ENCODE peak calls at places on chromosomes 7 and 10, in seven cellular contexts. One of them, this sample, is unnamed. For H3K27me3 and H3K4me1, the result is how much of the 10 kb centered on the place peaks cover.

GRCh38 chr7:116579835-116580234 is 55.0 kb downstream of the CAV1 start:
- DNase-seq in spleen: no peak
- DNase-seq in tibial nerve: no peak
- DNase-seq in right cardiac atrium: no peak
- DNase-seq in PC-3: no peak
- DNase-seq in right lobe of liver: no peak
- DNase-seq in mesenchymal stem cell: no peak
- DNase-seq in this sample: no peak

GRCh38 chr7:45681596-45682357 is 107.6 kb downstream of the ADCY1 start:
- DNase-seq in right lobe of liver: no peak
- DNase-seq in mesenchymal stem cell: no peak
- DNase-seq in PC-3: no peak
- DNase-seq in spleen: peak
- DNase-seq in tibial nerve: peak
- DNase-seq in right cardiac atrium: no peak
- DNase-seq in this sample: no peak

GRCh38 chr10:127535802-127536515 is 13.2 kb upstream of the NPS start:
- DNase-seq in right lobe of liver: no peak
- DNase-seq in spleen: no peak
- DNase-seq in tibial nerve: no peak
- DNase-seq in PC-3: no peak
- DNase-seq in mesenchymal stem cell: no peak
- DNase-seq in right cardiac atrium: no peak
- DNase-seq in this sample: no peak

GRCh38 chr10:5692476-5693358 is 8.1 kb downstream of the TASOR2 start:
- DNase-seq in right lobe of liver: peak
- DNase-seq in spleen: peak
- DNase-seq in mesenchymal stem cell: peak
- DNase-seq in tibial nerve: no peak
- DNase-seq in PC-3: no peak
- DNase-seq in right cardiac atrium: peak
- DNase-seq in this sample: no peak

GRCh38 chr10:118621304-118621942 is 26.0 kb upstream of the PRLHR start:
- DNase-seq in right lobe of liver: no peak
- DNase-seq in tibial nerve: no peak
- DNase-seq in right cardiac atrium: no peak
- DNase-seq in PC-3: peak
- DNase-seq in spleen: no peak
- DNase-seq in mesenchymal stem cell: no peak
- DNase-seq in this sample: no peak

GRCh38 chr7:139058963-139059362 is 23.1 kb upstream of the ZC3HAV1L start:
- DNase-seq in right lobe of liver: no peak
- DNase-seq in mesenchymal stem cell: no peak
- DNase-seq in right cardiac atrium: no peak
- DNase-seq in spleen: no peak
- DNase-seq in PC-3: no peak
- DNase-seq in tibial nerve: no peak
- DNase-seq in this sample: no peak

GRCh38 chr7:122200888-122201287 is 56.8 kb upstream of the AASS start:
- DNase-seq in tibial nerve: no peak
- DNase-seq in spleen: no peak
- DNase-seq in mesenchymal stem cell: no peak
- DNase-seq in PC-3: no peak
- DNase-seq in right cardiac atrium: no peak
- DNase-seq in right lobe of liver: no peak
- DNase-seq in this sample: no peak

GRCh38 chr7:96612034-96612433 is 97.6 kb downstream of the SEM1 start:
- DNase-seq in tibial nerve: no peak
- DNase-seq in PC-3: no peak
- DNase-seq in mesenchymal stem cell: no peak
- DNase-seq in right lobe of liver: no peak
- DNase-seq in spleen: no peak
- DNase-seq in right cardiac atrium: no peak
- DNase-seq in this sample: no peak

GRCh38 chr7:65731562-65732035 is 141.3 kb upstream of the VKORC1L1 start:
- DNase-seq in mesenchymal stem cell: peak
- DNase-seq in tibial nerve: no peak
- DNase-seq in right cardiac atrium: no peak
- DNase-seq in spleen: no peak
- DNase-seq in PC-3: no peak
- DNase-seq in right lobe of liver: no peak
- DNase-seq in this sample: no peak

GRCh38 chr7:47627580-47628283 is 45.8 kb upstream of the TNS3 start:
- DNase-seq in mesenchymal stem cell: no peak
- DNase-seq in PC-3: no peak
- DNase-seq in right lobe of liver: no peak
- DNase-seq in tibial nerve: no peak
- DNase-seq in right cardiac atrium: no peak
- DNase-seq in spleen: no peak
- DNase-seq in this sample: no peak

GRCh38 chr10:114239117-114239993 is at the start of gene VWA2:
- DNase-seq in mesenchymal stem cell: no peak
- DNase-seq in right cardiac atrium: peak
- DNase-seq in right lobe of liver: peak
- DNase-seq in PC-3: no peak
- DNase-seq in tibial nerve: no peak
- DNase-seq in spleen: peak
- DNase-seq in this sample: no peak

GRCh38 chr7:131109757-131110293 is 217.9 kb upstream of the MKLN1 start:
- DNase-seq in tibial nerve: peak
- DNase-seq in right cardiac atrium: peak
- DNase-seq in mesenchymal stem cell: peak
- DNase-seq in right lobe of liver: peak
- DNase-seq in PC-3: peak
- DNase-seq in spleen: peak
- DNase-seq in this sample: peak

GRCh38 chr7:94395141-94396041 is 696 bp downstream of the COL1A2 start:
- DNase-seq in right lobe of liver: no peak
- DNase-seq in spleen: no peak
- DNase-seq in PC-3: peak
- DNase-seq in right cardiac atrium: peak
- DNase-seq in mesenchymal stem cell: peak
- DNase-seq in tibial nerve: peak
- DNase-seq in this sample: no peak

GRCh38 chr10:130111848-130112180 is 1.2 kb upstream of the C10orf143 start:
- DNase-seq in right cardiac atrium: no peak
- DNase-seq in spleen: no peak
- DNase-seq in mesenchymal stem cell: no peak
- DNase-seq in tibial nerve: no peak
- DNase-seq in PC-3: no peak
- DNase-seq in right lobe of liver: no peak
- DNase-seq in this sample: no peak

GRCh38 chr10:93198401-93199175 is 124.9 kb downstream of the CYP26A1 start:
- DNase-seq in spleen: no peak
- DNase-seq in tibial nerve: peak
- DNase-seq in PC-3: no peak
- DNase-seq in mesenchymal stem cell: peak
- DNase-seq in right lobe of liver: no peak
- DNase-seq in right cardiac atrium: no peak
- DNase-seq in this sample: no peak

GRCh38 chr10:28241766-28242399 is 61.0 kb downstream of the MPP7 start:
- DNase-seq in spleen: no peak
- DNase-seq in mesenchymal stem cell: peak
- DNase-seq in PC-3: peak
- DNase-seq in right cardiac atrium: no peak
- DNase-seq in tibial nerve: peak
- DNase-seq in right lobe of liver: no peak
- DNase-seq in this sample: no peak

GRCh38 chr10:125014984-125015944 is 73.3 kb downstream of the ZRANB1 start:
- DNase-seq in right cardiac atrium: peak
- DNase-seq in mesenchymal stem cell: no peak
- DNase-seq in spleen: no peak
- DNase-seq in tibial nerve: no peak
- DNase-seq in right lobe of liver: peak
- DNase-seq in PC-3: no peak
- DNase-seq in this sample: no peak

GRCh38 chr10:125012851-125013528 is 71.1 kb downstream of the ZRANB1 start:
- DNase-seq in right lobe of liver: no peak
- DNase-seq in mesenchymal stem cell: no peak
- DNase-seq in tibial nerve: no peak
- DNase-seq in spleen: no peak
- DNase-seq in right cardiac atrium: peak
- DNase-seq in PC-3: no peak
- DNase-seq in this sample: no peak

GRCh38 chr10:125013529-125013872 is 71.6 kb downstream of the ZRANB1 start:
- DNase-seq in spleen: no peak
- DNase-seq in right lobe of liver: peak
- DNase-seq in right cardiac atrium: no peak
- DNase-seq in mesenchymal stem cell: no peak
- DNase-seq in PC-3: no peak
- DNase-seq in tibial nerve: no peak
- DNase-seq in this sample: no peak

GRCh38 chr10:125016123-125016522 is 74.2 kb downstream of the ZRANB1 start:
- DNase-seq in spleen: no peak
- DNase-seq in right cardiac atrium: peak
- DNase-seq in mesenchymal stem cell: no peak
- DNase-seq in right lobe of liver: no peak
- DNase-seq in PC-3: no peak
- DNase-seq in tibial nerve: no peak
- DNase-seq in this sample: no peak

GRCh38 chr10:125014086-125014830 is 72.3 kb downstream of the ZRANB1 start:
- DNase-seq in mesenchymal stem cell: no peak
- DNase-seq in PC-3: no peak
- DNase-seq in right cardiac atrium: no peak
- DNase-seq in right lobe of liver: peak
- DNase-seq in spleen: no peak
- DNase-seq in tibial nerve: no peak
- DNase-seq in this sample: no peak
- H3K27me3 ChIP-seq in mesenchymal stem cell: under half
- H3K27me3 ChIP-seq in PC-3: under half
- H3K27me3 ChIP-seq in right cardiac atrium: under half
- H3K27me3 ChIP-seq in right lobe of liver: under half
- H3K27me3 ChIP-seq in spleen: under half
- H3K27me3 ChIP-seq in tibial nerve: under half
- H3K27me3 ChIP-seq in this sample: under half

DNA sequence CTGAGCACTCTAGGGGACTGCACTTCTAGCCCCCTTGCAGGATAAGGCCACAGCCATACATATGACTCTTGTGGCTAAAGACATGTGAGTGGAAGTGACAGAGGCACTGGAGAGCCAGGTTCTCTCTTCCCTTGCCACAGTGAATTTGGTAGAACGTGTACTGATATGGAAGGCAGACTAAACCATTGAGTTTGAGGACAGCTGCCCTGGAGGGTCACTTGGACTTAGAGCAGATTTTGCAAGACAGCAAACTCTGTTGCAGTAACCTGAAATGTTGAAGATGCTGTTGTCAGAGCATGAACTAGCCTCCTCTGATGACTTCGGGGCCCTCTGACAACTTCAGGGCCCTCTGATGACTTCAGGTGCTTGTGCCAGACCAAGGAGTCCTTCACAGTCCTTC is 85.9 kb downstream of the ELMO1 start:
- DNase-seq in mesenchymal stem cell: no peak
- DNase-seq in right lobe of liver: no peak
- DNase-seq in PC-3: no peak
- DNase-seq in tibial nerve: no peak
- DNase-seq in spleen: no peak
- DNase-seq in right cardiac atrium: no peak
- DNase-seq in this sample: no peak
- H3K4me1 ChIP-seq in mesenchymal stem cell: under half
- H3K4me1 ChIP-seq in right lobe of liver: under half
- H3K4me1 ChIP-seq in PC-3: under half
- H3K4me1 ChIP-seq in tibial nerve: under half
- H3K4me1 ChIP-seq in spleen: under half
- H3K4me1 ChIP-seq in right cardiac atrium: under half
- H3K4me1 ChIP-seq in this sample: under half

GRCh38 chr7:101124376-101125056 is 2.4 kb upstream of the SERPINE1 start:
- DNase-seq in spleen: no peak
- DNase-seq in mesenchymal stem cell: peak
- DNase-seq in PC-3: peak
- DNase-seq in tibial nerve: no peak
- DNase-seq in right lobe of liver: no peak
- DNase-seq in right cardiac atrium: no peak
- DNase-seq in this sample: no peak
- H3K27me3 ChIP-seq in spleen: under half
- H3K27me3 ChIP-seq in mesenchymal stem cell: under half
- H3K27me3 ChIP-seq in PC-3: under half
- H3K27me3 ChIP-seq in tibial nerve: under half
- H3K27me3 ChIP-seq in right lobe of liver: under half
- H3K27me3 ChIP-seq in right cardiac atrium: under half
- H3K27me3 ChIP-seq in this sample: under half

DNA sequence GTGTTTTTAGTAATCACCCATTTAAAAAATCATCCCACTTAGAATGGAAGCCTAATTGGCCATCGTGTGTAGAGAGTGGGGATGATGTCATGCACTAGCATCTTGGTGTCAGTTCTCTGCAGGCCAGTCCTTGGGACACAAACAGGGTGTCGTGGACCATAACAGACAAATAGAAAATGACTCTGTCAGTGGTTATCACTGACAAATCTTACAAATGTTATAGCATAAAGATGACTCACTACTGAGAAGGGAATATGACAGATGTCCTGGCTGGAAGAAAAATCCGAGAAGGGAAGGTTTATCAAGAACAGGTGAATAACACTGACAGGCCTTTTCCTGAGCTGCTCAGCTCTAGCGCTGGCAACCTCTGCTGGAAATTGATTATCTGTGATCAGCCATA is 10.6 kb downstream of the CABCOCO1 start:
- DNase-seq in right lobe of liver: no peak
- DNase-seq in tibial nerve: no peak
- DNase-seq in right cardiac atrium: no peak
- DNase-seq in PC-3: peak
- DNase-seq in spleen: no peak
- DNase-seq in mesenchymal stem cell: no peak
- DNase-seq in this sample: no peak
- H3K4me1 ChIP-seq in right lobe of liver: under half
- H3K4me1 ChIP-seq in tibial nerve: under half
- H3K4me1 ChIP-seq in right cardiac atrium: under half
- H3K4me1 ChIP-seq in PC-3: under half
- H3K4me1 ChIP-seq in spleen: under half
- H3K4me1 ChIP-seq in mesenchymal stem cell: under half
- H3K4me1 ChIP-seq in this sample: under half

GRCh38 chr7:101300465-101301376 is 20.9 kb downstream of the IFT22 start:
- DNase-seq in spleen: no peak
- DNase-seq in mesenchymal stem cell: no peak
- DNase-seq in PC-3: no peak
- DNase-seq in tibial nerve: no peak
- DNase-seq in right lobe of liver: no peak
- DNase-seq in right cardiac atrium: no peak
- DNase-seq in this sample: no peak

GRCh38 chr7:101306307-101306706 is 15.3 kb downstream of the IFT22 start:
- DNase-seq in PC-3: no peak
- DNase-seq in right cardiac atrium: no peak
- DNase-seq in tibial nerve: no peak
- DNase-seq in spleen: no peak
- DNase-seq in mesenchymal stem cell: no peak
- DNase-seq in right lobe of liver: no peak
- DNase-seq in this sample: no peak

GRCh38 chr7:101303102-101303701 is 18.4 kb downstream of the IFT22 start:
- DNase-seq in spleen: no peak
- DNase-seq in right cardiac atrium: no peak
- DNase-seq in PC-3: no peak
- DNase-seq in mesenchymal stem cell: no peak
- DNase-seq in right lobe of liver: no peak
- DNase-seq in tibial nerve: no peak
- DNase-seq in this sample: no peak

GRCh38 chr7:101299511-101300464 is 21.8 kb downstream of the IFT22 start:
- DNase-seq in right cardiac atrium: no peak
- DNase-seq in tibial nerve: no peak
- DNase-seq in right lobe of liver: no peak
- DNase-seq in spleen: no peak
- DNase-seq in PC-3: no peak
- DNase-seq in mesenchymal stem cell: peak
- DNase-seq in this sample: no peak

GRCh38 chr7:101302641-101303101 is 18.9 kb downstream of the IFT22 start:
- DNase-seq in spleen: no peak
- DNase-seq in PC-3: no peak
- DNase-seq in tibial nerve: no peak
- DNase-seq in right cardiac atrium: no peak
- DNase-seq in mesenchymal stem cell: no peak
- DNase-seq in right lobe of liver: no peak
- DNase-seq in this sample: no peak
- H3K27me3 ChIP-seq in spleen: half or more
- H3K27me3 ChIP-seq in PC-3: under half
- H3K27me3 ChIP-seq in tibial nerve: half or more
- H3K27me3 ChIP-seq in right cardiac atrium: under half
- H3K27me3 ChIP-seq in mesenchymal stem cell: half or more
- H3K27me3 ChIP-seq in right lobe of liver: under half
- H3K27me3 ChIP-seq in this sample: under half

This sample was measured in esophagus squamous epithelium.